ENCODE peak calls at places on chromosome 11, in five cellular contexts. L is A549; D is ovary; Y is aorta; B is CD8-positive, alpha-beta T cell. E is an unnamed sample.

GRCh38 chr11:70466154-70466553 is 67.8 kb downstream of the CTTN start:
- DNase-seq in L (peak), Y (peak), B (no peak), D (no peak), E (no peak)

GRCh38 chr11:113874920-113875413 is 405 bp downstream of the USP28 start:
- DNase-seq in D (no peak), B (no peak), L (peak), Y (no peak), E (no peak)

GRCh38 chr11:77126861-77127673 is 979 bp upstream of the MYO7A start:
- DNase-seq in Y (peak), B (peak), L (peak), D (peak), E (no peak)

GRCh38 chr11:95322546-95322945 is 91.5 kb upstream of the SESN3 start:
- DNase-seq in B (no peak), L (no peak), Y (no peak), D (no peak), E (no peak)

GRCh38 chr11:107316426-107316825 is 141.2 kb downstream of the CWF19L2 start:
- DNase-seq in D (no peak), Y (no peak), L (no peak), B (no peak), E (no peak)

GRCh38 chr11:122852071-122852831 is 14.0 kb downstream of the CRTAM start:
- DNase-seq in Y (no peak), B (no peak), L (no peak), D (no peak), E (no peak)

GRCh38 chr11:10282121-10282520 is 11.9 kb downstream of the SBF2 start:
- DNase-seq in D (no peak), B (no peak), L (no peak), Y (no peak), E (no peak)

GRCh38 chr11:133078591-133079179 is 453.6 kb downstream of the OPCML start:
- DNase-seq in L (peak), B (no peak), Y (no peak), D (no peak), E (no peak)

GRCh38 chr11:91813263-91813662 is 411.4 kb upstream of the FAT3 start:
- DNase-seq in L (no peak), Y (no peak), B (no peak), D (no peak), E (no peak)

GRCh38 chr11:62592989-62593421 is 1.7 kb upstream of the TUT1 start:
- DNase-seq in L (no peak), B (no peak), D (no peak), Y (peak), E (no peak)

GRCh38 chr11:57134284-57134683 is 47.5 kb upstream of the LRRC55 start:
- DNase-seq in B (no peak), L (no peak), D (no peak), Y (no peak), E (no peak)

GRCh38 chr11:33530824-33531223 is 169.8 kb downstream of the C11orf91 start:
- DNase-seq in B (no peak), D (no peak), L (no peak), Y (no peak), E (no peak)

GRCh38 chr11:122138759-122139594 is 23.0 kb upstream of the BLID start:
- DNase-seq in Y (no peak), L (no peak), B (no peak), D (no peak), E (no peak)

GRCh38 chr11:126146454-126147192 is 64.8 kb downstream of the RPUSD4 start:
- DNase-seq in Y (no peak), B (no peak), L (no peak), D (no peak), E (no peak)

GRCh38 chr11:60700689-60701508 is 1.5 kb downstream of the MS4A8 start:
- DNase-seq in B (no peak), Y (no peak), L (peak), D (peak), E (no peak)

GRCh38 chr11:59394186-59394585 is 32.0 kb downstream of the OR5A2 start:
- DNase-seq in B (no peak), Y (no peak), L (no peak), D (no peak), E (no peak)

GRCh38 chr11:86574493-86575207 is 97.8 kb downstream of the ME3 start:
- DNase-seq in D (no peak), Y (no peak), B (no peak), L (no peak), E (no peak)

GRCh38 chr11:17256512-17256911 is 20.0 kb upstream of the NUCB2 start:
- DNase-seq in B (no peak), L (no peak), Y (no peak), D (no peak), E (peak)

GRCh38 chr11:88315981-88316441 is 21.5 kb downstream of the CTSC start:
- DNase-seq in L (no peak), Y (no peak), B (no peak), D (no peak), E (no peak)

GRCh38 chr11:126481303-126481680 is 125.8 kb downstream of the ST3GAL4 start:
- DNase-seq in B (no peak), D (no peak), L (no peak), Y (no peak), E (no peak)

GRCh38 chr11:25183436-25183835 is 686.6 kb downstream of the LUZP2 start:
- DNase-seq in Y (no peak), B (no peak), D (no peak), L (no peak), E (no peak)

DNA sequence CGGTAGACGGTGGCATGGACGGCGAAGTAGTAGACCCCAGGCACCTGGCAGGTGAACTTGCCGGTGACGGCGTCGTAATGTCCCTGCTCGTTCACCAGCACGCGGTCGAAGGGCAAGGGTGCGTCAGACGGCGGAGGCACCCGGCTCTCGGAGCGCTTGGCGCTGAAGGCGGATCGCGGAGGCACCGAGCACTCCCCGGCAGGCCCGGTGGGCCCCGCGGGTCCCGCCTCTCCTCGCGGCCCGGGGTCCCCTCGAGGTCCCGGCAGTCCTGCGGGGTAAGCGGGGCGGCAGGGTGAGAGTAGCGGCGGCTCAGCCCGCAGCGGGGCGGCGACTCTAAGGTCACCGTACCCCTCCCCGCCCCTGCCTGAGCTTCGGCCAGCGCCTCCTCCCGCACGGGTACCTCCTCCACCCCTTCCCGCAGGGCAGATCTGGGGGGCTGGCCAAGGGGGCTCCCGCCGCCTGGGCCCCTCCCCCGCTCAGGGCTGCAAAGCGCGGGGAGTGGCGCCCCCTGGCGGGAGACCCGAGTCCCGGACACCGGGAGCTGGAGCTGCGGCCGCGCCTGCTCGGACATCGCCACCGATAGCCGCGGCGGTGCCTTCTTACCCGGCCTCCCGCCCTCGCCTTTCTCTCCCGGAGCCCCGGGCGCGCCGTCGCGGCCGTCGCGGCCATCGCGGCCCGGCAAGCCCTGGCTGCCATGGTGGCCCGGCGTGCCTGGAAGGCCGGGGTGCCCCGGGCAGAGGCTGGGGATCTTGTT is 925 bp downstream of the C1QTNF5 start:
- DNase-seq in D (peak), L (no peak), B (no peak), Y (peak), E (no peak)
- H3K4me3 ChIP-seq in D (peak), L (peak), B (peak), Y (peak), E (peak)

DNA sequence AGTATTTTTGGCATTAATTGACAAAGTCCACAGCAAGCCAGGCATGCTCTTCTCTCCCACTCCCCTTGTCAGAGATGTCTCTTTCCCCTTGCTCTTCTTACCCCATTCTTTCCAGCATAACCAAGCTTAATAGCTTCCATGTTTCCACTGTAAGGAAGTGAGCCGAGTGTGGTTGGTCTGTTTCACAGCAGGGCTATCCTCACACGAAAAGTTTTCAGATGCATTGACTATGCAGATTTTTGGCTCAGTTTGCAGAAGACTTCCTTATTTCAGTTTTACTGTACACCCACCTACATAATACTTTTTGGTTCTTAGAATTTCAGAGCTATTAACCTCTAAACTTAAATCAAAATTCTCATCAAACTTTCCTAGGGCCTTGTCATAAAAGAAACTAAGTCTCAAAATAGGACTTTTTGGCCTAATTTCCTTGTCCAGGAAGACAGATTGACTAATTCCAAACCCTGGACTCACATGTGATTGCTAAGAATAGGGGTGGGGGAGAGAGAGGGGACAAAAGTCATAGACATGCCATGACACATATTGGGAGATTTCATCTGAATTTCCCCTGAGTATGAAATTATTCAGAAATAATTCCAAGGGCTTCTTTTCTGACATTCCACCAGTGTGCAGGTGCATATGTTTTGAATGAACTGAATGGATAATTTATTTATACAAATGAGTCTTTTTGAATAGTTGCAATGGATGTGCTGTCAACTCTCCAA is 7.3 kb upstream of the EHF start:
- DNase-seq in L (no peak), B (no peak), D (no peak), Y (no peak), E (no peak)
- H3K4me3 ChIP-seq in L (no peak), B (no peak), D (no peak), Y (no peak), E (no peak)

GRCh38 chr11:3162410-3163240 is 2.5 kb downstream of the OSBPL5 start:
- DNase-seq in D (no peak), L (no peak), Y (peak), B (no peak), E (no peak)
- H3K4me3 ChIP-seq in D (no peak), L (no peak), Y (no peak), B (no peak), E (no peak)

GRCh38 chr11:44605068-44605708 is 39.7 kb downstream of the CD82 start:
- DNase-seq in B (no peak), D (no peak), L (no peak), Y (no peak), E (no peak)
- H3K4me3 ChIP-seq in B (no peak), D (no peak), L (no peak), Y (no peak), E (no peak)

GRCh38 chr11:128517457-128518230 is 69.7 kb downstream of the ETS1 start:
- DNase-seq in Y (no peak), L (no peak), B (no peak), D (no peak), E (peak)
- H3K4me3 ChIP-seq in Y (peak), L (no peak), B (peak), D (no peak), E (peak)

GRCh38 chr11:12677131-12677530 is 2.9 kb downstream of the TEAD1 start:
- DNase-seq in D (peak), Y (no peak), L (no peak), B (no peak), E (no peak)
- H3K4me3 ChIP-seq in D (peak), Y (no peak), L (peak), B (no peak), E (peak)

GRCh38 chr11:13009921-13010736 is 1.0 kb downstream of the RASSF10 start:
- DNase-seq in L (peak), Y (no peak), D (no peak), B (no peak), E (no peak)

GRCh38 chr11:13009476-13009920 is 382 bp downstream of the RASSF10 start:
- DNase-seq in D (no peak), B (no peak), Y (no peak), L (no peak), E (no peak)

GRCh38 chr11:13007182-13007581 is 1.9 kb upstream of the RASSF10 start:
- DNase-seq in Y (no peak), D (no peak), B (no peak), L (no peak), E (no peak)

GRCh38 chr11:13007702-13008435 is 1.2 kb upstream of the RASSF10 start:
- DNase-seq in L (peak), B (no peak), Y (no peak), D (no peak), E (no peak)

GRCh38 chr11:13008625-13009475 is at the start of gene RASSF10:
- DNase-seq in B (no peak), L (peak), D (no peak), Y (no peak), E (no peak)
- H3K4me3 ChIP-seq in B (no peak), L (peak), D (no peak), Y (no peak), E (no peak)

GRCh38 chr11:46363455-46363920 is 16.2 kb downstream of the DGKZ start:
- DNase-seq in Y (no peak), D (no peak), L (no peak), B (no peak), E (no peak)
- H3K4me3 ChIP-seq in Y (no peak), D (no peak), L (no peak), B (no peak), E (no peak)

GRCh38 chr11:46277313-46277622 is 194 bp upstream of the CREB3L1 start:
- DNase-seq in L (no peak), D (peak), B (no peak), Y (no peak), E (no peak)

GRCh38 chr11:46281374-46281831 is 3.9 kb downstream of the CREB3L1 start:
- DNase-seq in Y (no peak), B (no peak), D (peak), L (no peak), E (no peak)

GRCh38 chr11:46278387-46279173 is 1.1 kb downstream of the CREB3L1 start:
- DNase-seq in Y (peak), B (no peak), L (no peak), D (peak), E (no peak)

GRCh38 chr11:46277623-46278386 is at the start of gene CREB3L1:
- DNase-seq in L (no peak), D (peak), Y (peak), B (no peak), E (no peak)

GRCh38 chr11:46279393-46280099 is 2.1 kb downstream of the CREB3L1 start:
- DNase-seq in L (no peak), Y (no peak), B (no peak), D (peak), E (no peak)
- H3K4me3 ChIP-seq in L (no peak), Y (no peak), B (no peak), D (no peak), E (peak)

GRCh38 chr11:8168485-8169257 is at the start of gene RIC3:
- DNase-seq in Y (peak), B (peak), L (no peak), D (peak), E (no peak)
- H3K4me3 ChIP-seq in Y (peak), B (peak), L (peak), D (peak), E (no peak)